ENCODE peak calls at places on chromosomes 1 and 21, in seven cellular contexts. L, S, A, T, K, C and I are unnamed samples.

GRCh38 chr1:4653796-4654715 is at the start of gene AJAP1:
- DNase-seq in L (no peak), K (no peak), A (peak), S (no peak), C (no peak), T (no peak), I (no peak)

GRCh38 chr1:29062157-29062942 is 61.4 kb downstream of the TMEM200B start:
- DNase-seq in T (no peak), L (no peak), A (no peak), S (no peak), C (no peak), K (no peak), I (no peak)

GRCh38 chr1:36988741-36989193 is 45.5 kb downstream of the GRIK3 start:
- DNase-seq in C (no peak), A (no peak), K (no peak), L (no peak), T (no peak), S (no peak), I (no peak)

GRCh38 chr1:183776731-183777130 is 28.2 kb upstream of the RGL1 start:
- DNase-seq in T (no peak), L (peak), S (peak), K (no peak), A (no peak), C (no peak), I (no peak)

GRCh38 chr1:175536369-175536768 is 207.0 kb downstream of the TNR start:
- DNase-seq in L (no peak), K (no peak), C (no peak), T (no peak), S (no peak), A (no peak), I (peak)

GRCh38 chr1:228958121-228958520 is 222.8 kb downstream of the RHOU start:
- DNase-seq in C (no peak), T (no peak), A (no peak), S (no peak), K (no peak), L (no peak), I (no peak)

GRCh38 chr1:45327644-45328515 is 1.2 kb downstream of the HPDL start:
- DNase-seq in L (no peak), K (no peak), T (no peak), S (no peak), A (no peak), C (no peak), I (no peak)

GRCh38 chr1:8017495-8018310 is 8.4 kb downstream of the ERRFI1 start:
- DNase-seq in C (no peak), L (peak), A (no peak), K (no peak), S (peak), T (no peak), I (no peak)

GRCh38 chr1:92784051-92784638 is 763 bp downstream of the EVI5 start:
- DNase-seq in C (no peak), T (peak), K (no peak), S (peak), L (peak), A (peak), I (peak)

GRCh38 chr1:153533689-153534201 is 2.0 kb downstream of the S100A6 start:
- DNase-seq in C (no peak), S (peak), T (peak), K (no peak), L (peak), A (no peak), I (peak)

GRCh38 chr1:240084749-240085148 is 6.9 kb upstream of the FMN2 start:
- DNase-seq in L (no peak), S (no peak), C (no peak), A (no peak), T (no peak), K (no peak), I (no peak)

GRCh38 chr1:938088-938683 is 14.5 kb downstream of the SAMD11 start:
- DNase-seq in C (no peak), S (peak), A (peak), T (no peak), K (no peak), L (no peak), I (peak)

GRCh38 chr1:153976819-153977249 is 640 bp downstream of the JTB start:
- DNase-seq in L (no peak), K (no peak), A (no peak), C (no peak), S (no peak), T (no peak), I (no peak)

GRCh38 chr1:41915786-41916571 is 2.7 kb downstream of the HIVEP3 start:
- DNase-seq in K (no peak), T (no peak), C (no peak), S (no peak), A (no peak), L (no peak), I (no peak)

GRCh38 chr1:183600136-183600535 is 9.9 kb upstream of the NCF2 start:
- DNase-seq in S (peak), T (no peak), C (no peak), A (no peak), K (no peak), L (peak), I (peak)

GRCh38 chr1:113949007-113949406 is 19.9 kb downstream of the HIPK1 start:
- DNase-seq in A (no peak), K (no peak), T (no peak), C (no peak), L (no peak), S (peak), I (no peak)

GRCh38 chr1:194102607-194103006 is 916.2 kb upstream of the B3GALT2 start:
- DNase-seq in L (no peak), C (no peak), T (no peak), K (no peak), S (no peak), A (no peak), I (no peak)

GRCh38 chr1:1535298-1535988 is 5.0 kb downstream of the TMEM240 start:
- DNase-seq in L (no peak), K (no peak), T (no peak), C (no peak), A (no peak), S (no peak), I (no peak)

GRCh38 chr1:151164732-151165280 is 896 bp downstream of the LYSMD1 start:
- DNase-seq in C (no peak), K (no peak), A (no peak), S (peak), T (no peak), L (peak), I (peak)

GRCh38 chr1:45170151-45170742 is 36.2 kb downstream of the ZSWIM5 start:
- DNase-seq in T (no peak), S (no peak), L (no peak), C (no peak), K (no peak), A (no peak), I (no peak)

GRCh38 chr1:213669964-213670691 is 317.6 kb upstream of the PROX1 start:
- DNase-seq in A (no peak), C (peak), S (no peak), K (no peak), L (no peak), T (no peak), I (no peak)

GRCh38 chr21:25487046-25487594 is 120.2 kb downstream of the MRPL39 start:
- DNase-seq in L (peak), T (no peak), C (no peak), A (no peak), S (peak), K (no peak), I (no peak)

GRCh38 chr1:76826072-76826827 is 41.0 kb upstream of the ST6GALNAC5 start:
- DNase-seq in L (peak), K (no peak), S (peak), T (no peak), A (no peak), C (no peak), I (peak)

GRCh38 chr1:77948841-77949424 is 29.9 kb downstream of the FUBP1 start:
- DNase-seq in L (peak), K (no peak), S (peak), C (no peak), A (peak), T (no peak), I (peak)

GRCh38 chr1:54365020-54365797 is 41.0 kb downstream of the SSBP3 start:
- DNase-seq in A (no peak), K (no peak), L (no peak), T (no peak), C (no peak), S (no peak), I (no peak)

GRCh38 chr1:31615414-31615813 is 2.1 kb upstream of the HCRTR1 start:
- DNase-seq in C (no peak), A (no peak), T (no peak), S (no peak), K (no peak), L (no peak), I (no peak)

GRCh38 chr1:95407864-95408291 is 173.9 kb downstream of the RWDD3 start:
- DNase-seq in L (no peak), S (no peak), K (no peak), T (no peak), C (peak), A (no peak), I (no peak)

GRCh38 chr1:62274496-62274895 is 44.7 kb downstream of the KANK4 start:
- DNase-seq in A (no peak), C (no peak), L (no peak), K (no peak), S (no peak), T (no peak), I (no peak)

GRCh38 chr1:183472488-183473285 is at the start of gene SMG7:
- DNase-seq in C (no peak), K (peak), T (no peak), S (no peak), L (peak), A (no peak), I (peak)

GRCh38 chr1:172154571-172154970 is 265.9 kb upstream of the C1orf105 start:
- DNase-seq in K (no peak), S (peak), T (no peak), L (peak), A (no peak), C (no peak), I (peak)

GRCh38 chr1:37755290-37755689 is 9.6 kb downstream of the EPHA10 start:
- DNase-seq in T (peak), L (no peak), C (no peak), K (no peak), A (no peak), S (no peak), I (no peak)

GRCh38 chr1:113073457-113073950 is 506 bp downstream of the LRIG2 start:
- DNase-seq in S (no peak), T (peak), C (peak), L (peak), K (peak), A (peak), I (peak)

GRCh38 chr1:193176788-193177187 is 9.6 kb downstream of the B3GALT2 start:
- DNase-seq in S (no peak), L (no peak), C (no peak), A (no peak), T (no peak), K (no peak), I (no peak)

GRCh38 chr1:26225033-26225831 is 8.8 kb upstream of the CEP85 start:
- DNase-seq in S (peak), A (peak), T (no peak), L (no peak), C (peak), K (peak), I (peak)

GRCh38 chr1:211797994-211798393 is 32.6 kb downstream of the LPGAT1 start:
- DNase-seq in S (no peak), K (no peak), L (no peak), A (no peak), C (no peak), T (no peak), I (no peak)

GRCh38 chr1:150187560-150187931 is 37.8 kb downstream of the PLEKHO1 start:
- DNase-seq in A (no peak), S (no peak), K (no peak), L (no peak), T (no peak), C (no peak), I (no peak)

GRCh38 chr21:46084709-46085108 is 13.2 kb upstream of the COL6A2 start:
- DNase-seq in K (no peak), A (no peak), S (no peak), L (no peak), T (no peak), C (no peak), I (no peak)

GRCh38 chr21:32131960-32132359 is 146.9 kb downstream of the MIS18A start:
- DNase-seq in A (no peak), K (no peak), S (peak), L (peak), C (no peak), T (no peak), I (peak)

GRCh38 chr1:155979525-155980343 is 1.4 kb upstream of the ARHGEF2 start:
- DNase-seq in L (peak), K (no peak), C (no peak), S (peak), T (no peak), A (no peak), I (no peak)
- TF ChIP-seq CTCF in L (no peak), K (no peak), C (no peak), S (no peak), T (no peak), A (no peak), I (no peak)

GRCh38 chr1:23554481-23555224 is 4.6 kb downstream of the ID3 start:
- DNase-seq in S (peak), A (peak), L (peak), T (no peak), K (peak), C (peak), I (peak)
- TF ChIP-seq CTCF in S (peak), A (no peak), L (peak), T (peak), K (no peak), C (no peak), I (peak)

GRCh38 chr1:110963666-110964399 is at the start of gene LRIF1:
- DNase-seq in T (peak), L (peak), A (peak), K (peak), S (peak), C (peak), I (peak)
- TF ChIP-seq CTCF in T (peak), L (peak), A (peak), K (no peak), S (peak), C (no peak), I (peak)

GRCh38 chr1:24990136-24990535 is 60.1 kb upstream of the RUNX3 start:
- DNase-seq in S (no peak), A (no peak), T (no peak), C (no peak), L (no peak), K (no peak), I (no peak)

GRCh38 chr1:24992124-24992760 is 62.2 kb upstream of the RUNX3 start:
- DNase-seq in A (no peak), C (no peak), K (no peak), S (no peak), T (no peak), L (no peak), I (no peak)

GRCh38 chr1:24990796-24991195 is 60.7 kb upstream of the RUNX3 start:
- DNase-seq in S (no peak), C (no peak), T (no peak), A (no peak), K (no peak), L (no peak), I (no peak)

GRCh38 chr1:24992761-24993211 is 62.7 kb upstream of the RUNX3 start:
- DNase-seq in L (no peak), C (no peak), S (no peak), K (no peak), T (no peak), A (no peak), I (no peak)

GRCh38 chr1:24991242-24992037 is 61.4 kb upstream of the RUNX3 start:
- DNase-seq in K (no peak), L (no peak), T (no peak), C (no peak), A (no peak), S (no peak), I (no peak)
- TF ChIP-seq CTCF in K (no peak), L (no peak), T (no peak), C (no peak), A (no peak), S (no peak), I (no peak)